ENCODE peak calls at places on chromosomes 7 and 10, in nine cellular contexts. Z, A, T, Y, H, Q, M, O and D are unnamed samples.

GRCh38 chr7:2162959-2163358 is 69.8 kb downstream of the MAD1L1 start:
- DNase-seq in Z (no peak), A (peak), T (peak), Y (no peak), H (no peak), Q (no peak), M (peak), O (no peak), D (no peak)

GRCh38 chr10:113922787-113923570 is 68.5 kb downstream of the NHLRC2 start:
- DNase-seq in Z (no peak), A (no peak), T (no peak), Y (no peak), H (peak), Q (no peak), M (no peak), O (no peak), D (no peak)

GRCh38 chr7:44460325-44460724 is 30.1 kb downstream of the NUDCD3 start:
- DNase-seq in Z (no peak), A (no peak), T (no peak), Y (no peak), H (no peak), Q (no peak), M (no peak), O (no peak), D (no peak)

GRCh38 chr10:67302701-67303100 is 376.9 kb downstream of the LRRTM3 start:
- DNase-seq in Z (no peak), A (no peak), T (no peak), Y (no peak), H (no peak), Q (no peak), M (no peak), O (no peak), D (no peak)

GRCh38 chr7:116630932-116631449 is 41.0 kb upstream of the MET start:
- DNase-seq in Z (peak), A (peak), T (no peak), Y (no peak), H (peak), Q (peak), M (peak), O (peak), D (peak)

GRCh38 chr7:100160067-100160466 is 1.5 kb upstream of the TRAPPC14 start:
- DNase-seq in Z (no peak), A (no peak), T (no peak), Y (no peak), H (no peak), Q (no peak), M (no peak), O (no peak), D (no peak)

GRCh38 chr7:150924256-150924851 is 53.8 kb downstream of the KCNH2 start:
- DNase-seq in Z (no peak), A (no peak), T (no peak), Y (no peak), H (no peak), Q (no peak), M (no peak), O (no peak), D (no peak)

GRCh38 chr7:29612596-29612995 is 49.0 kb downstream of the PRR15 start:
- DNase-seq in Z (peak), A (no peak), T (no peak), Y (no peak), H (no peak), Q (no peak), M (no peak), O (no peak), D (no peak)

GRCh38 chr7:25998499-25998898 is 153.5 kb upstream of the NFE2L3 start:
- DNase-seq in Z (no peak), A (no peak), T (no peak), Y (no peak), H (no peak), Q (no peak), M (no peak), O (no peak), D (no peak)

GRCh38 chr10:69089638-69090599 is 2.0 kb downstream of the SRGN start:
- DNase-seq in Z (no peak), A (no peak), T (no peak), Y (no peak), H (no peak), Q (peak), M (peak), O (no peak), D (no peak)

GRCh38 chr10:69086131-69086530 is 1.8 kb upstream of the SRGN start:
- DNase-seq in Z (no peak), A (no peak), T (no peak), Y (no peak), H (peak), Q (no peak), M (no peak), O (no peak), D (no peak)

GRCh38 chr10:69088801-69089501 is 1.0 kb downstream of the SRGN start:
- DNase-seq in Z (no peak), A (no peak), T (no peak), Y (peak), H (no peak), Q (peak), M (peak), O (peak), D (no peak)

GRCh38 chr10:69088471-69088769 is 517 bp downstream of the SRGN start:
- DNase-seq in Z (no peak), A (no peak), T (no peak), Y (no peak), H (no peak), Q (no peak), M (no peak), O (no peak), D (no peak)

GRCh38 chr10:69087600-69088470 is at the start of gene SRGN:
- DNase-seq in Z (peak), A (peak), T (no peak), Y (no peak), H (no peak), Q (peak), M (peak), O (peak), D (no peak)
- H3K4me3 ChIP-seq in Z (peak), A (peak), T (no peak), Y (peak), H (no peak), Q (peak), M (peak), O (peak), D (no peak)

DNA sequence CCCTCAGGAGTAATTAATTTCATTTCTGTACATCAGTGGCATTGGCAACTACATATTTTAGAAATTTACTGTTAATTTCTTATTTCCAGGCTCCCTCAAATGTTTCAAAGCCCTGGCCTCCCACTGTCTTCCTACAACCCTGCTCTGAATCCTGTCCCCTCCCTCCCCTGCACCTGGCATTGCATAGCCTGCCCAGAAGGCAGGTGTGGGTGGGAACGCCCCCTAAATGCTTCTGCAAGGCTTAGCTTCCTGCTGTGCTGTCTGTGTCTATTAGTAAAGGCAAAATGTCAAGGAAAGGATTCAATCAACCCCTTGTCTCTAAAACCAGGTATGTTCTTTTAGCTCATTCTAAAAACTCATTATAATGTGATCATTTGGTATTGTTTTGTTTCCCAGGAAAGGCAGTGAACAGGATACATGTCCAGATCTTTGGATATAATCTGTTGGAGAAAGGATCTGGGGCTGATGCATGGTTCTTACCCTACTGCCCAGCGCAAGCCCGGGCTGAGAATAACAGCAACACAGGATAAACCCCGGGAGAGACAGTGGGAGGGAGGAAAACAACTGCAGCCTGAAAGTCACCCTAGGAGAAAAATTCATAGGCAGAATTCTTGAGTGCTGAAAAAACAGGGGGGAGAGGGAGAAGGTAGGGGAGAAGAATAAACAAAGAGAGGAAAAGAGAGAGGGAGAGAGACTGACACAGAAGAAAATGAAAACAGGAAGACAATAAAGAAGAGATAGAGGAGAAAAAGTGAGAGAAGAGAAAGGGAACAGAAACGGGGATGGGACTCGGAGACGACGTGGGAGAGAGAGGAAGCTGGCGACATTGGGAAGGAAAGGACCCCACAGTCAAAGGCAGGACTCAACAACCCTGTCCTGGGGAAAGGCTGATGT is 592 bp downstream of the ZNF488 start:
- DNase-seq in Z (no peak), A (no peak), T (peak), Y (no peak), H (peak), Q (no peak), M (no peak), O (no peak), D (no peak)
- TF ChIP-seq CTCF in Z (no peak), A (no peak), T (no peak), Y (no peak), H (no peak), Q (no peak), M (no peak), O (no peak), D (no peak)

GRCh38 chr7:137916564-137916963 is 69.8 kb upstream of the DGKI start:
- DNase-seq in Z (no peak), A (no peak), T (no peak), Y (no peak), H (no peak), Q (no peak), M (no peak), O (no peak), D (no peak)

GRCh38 chr7:137919987-137920386 is 73.2 kb upstream of the DGKI start:
- DNase-seq in Z (no peak), A (no peak), T (no peak), Y (no peak), H (no peak), Q (no peak), M (no peak), O (no peak), D (no peak)

GRCh38 chr7:137915266-137915665 is 68.5 kb upstream of the DGKI start:
- DNase-seq in Z (no peak), A (no peak), T (no peak), Y (no peak), H (no peak), Q (no peak), M (no peak), O (no peak), D (no peak)

GRCh38 chr7:137913985-137914384 is 67.2 kb upstream of the DGKI start:
- DNase-seq in Z (no peak), A (no peak), T (no peak), Y (no peak), H (no peak), Q (no peak), M (no peak), O (no peak), D (no peak)

GRCh38 chr7:137916980-137917645 is 70.3 kb upstream of the DGKI start:
- DNase-seq in Z (no peak), A (no peak), T (no peak), Y (no peak), H (no peak), Q (no peak), M (no peak), O (no peak), D (no peak)
- H3K4me3 ChIP-seq in Z (no peak), A (no peak), T (no peak), Y (no peak), H (no peak), Q (no peak), M (no peak), O (no peak), D (no peak)

GRCh38 chr7:40199076-40199802 is 64.4 kb downstream of the SUGCT start:
- DNase-seq in Z (peak), A (no peak), T (peak), Y (no peak), H (peak), Q (peak), M (peak), O (peak), D (no peak)
- TF ChIP-seq CTCF in Z (peak), A (peak), T (peak), Y (peak), H (peak), Q (peak), M (peak), O (peak), D (peak)

GRCh38 chr10:127012769-127013152 is 107.5 kb downstream of the DOCK1 start:
- DNase-seq in Z (no peak), A (no peak), T (no peak), Y (no peak), H (no peak), Q (no peak), M (peak), O (no peak), D (peak)
- H3K4me3 ChIP-seq in Z (no peak), A (no peak), T (no peak), Y (no peak), H (no peak), Q (no peak), M (no peak), O (no peak), D (no peak)

GRCh38 chr10:70822421-70822820 is 6.7 kb downstream of the SGPL1 start:
- DNase-seq in Z (no peak), A (no peak), T (peak), Y (no peak), H (no peak), Q (no peak), M (no peak), O (no peak), D (no peak)

GRCh38 chr10:70815504-70816219 is at the start of gene SGPL1:
- DNase-seq in Z (peak), A (peak), T (peak), Y (peak), H (peak), Q (peak), M (peak), O (peak), D (no peak)

GRCh38 chr10:70816220-70816894 is 609 bp downstream of the SGPL1 start:
- DNase-seq in Z (peak), A (peak), T (peak), Y (no peak), H (peak), Q (peak), M (peak), O (peak), D (peak)

GRCh38 chr10:70820976-70821750 is 5.4 kb downstream of the SGPL1 start:
- DNase-seq in Z (no peak), A (no peak), T (no peak), Y (no peak), H (peak), Q (peak), M (no peak), O (no peak), D (no peak)
- TF ChIP-seq CTCF in Z (no peak), A (no peak), T (no peak), Y (peak), H (peak), Q (no peak), M (no peak), O (no peak), D (no peak)

GRCh38 chr10:133306097-133306476 is 2.6 kb downstream of the TUBGCP2 start:
- DNase-seq in Z (no peak), A (no peak), T (no peak), Y (no peak), H (no peak), Q (no peak), M (no peak), O (no peak), D (no peak)

GRCh38 chr10:133307776-133308430 is 769 bp downstream of the TUBGCP2 start:
- DNase-seq in Z (no peak), A (no peak), T (peak), Y (no peak), H (peak), Q (peak), M (peak), O (peak), D (no peak)

GRCh38 chr10:133308431-133309110 is at the start of the genes TUBGCP2 and ZNF511:
- DNase-seq in Z (peak), A (peak), T (peak), Y (peak), H (peak), Q (peak), M (peak), O (peak), D (no peak)

GRCh38 chr10:133309111-133309719 is 501 bp downstream of the ZNF511 start:
- DNase-seq in Z (no peak), A (peak), T (peak), Y (peak), H (peak), Q (peak), M (peak), O (peak), D (no peak)

DNA sequence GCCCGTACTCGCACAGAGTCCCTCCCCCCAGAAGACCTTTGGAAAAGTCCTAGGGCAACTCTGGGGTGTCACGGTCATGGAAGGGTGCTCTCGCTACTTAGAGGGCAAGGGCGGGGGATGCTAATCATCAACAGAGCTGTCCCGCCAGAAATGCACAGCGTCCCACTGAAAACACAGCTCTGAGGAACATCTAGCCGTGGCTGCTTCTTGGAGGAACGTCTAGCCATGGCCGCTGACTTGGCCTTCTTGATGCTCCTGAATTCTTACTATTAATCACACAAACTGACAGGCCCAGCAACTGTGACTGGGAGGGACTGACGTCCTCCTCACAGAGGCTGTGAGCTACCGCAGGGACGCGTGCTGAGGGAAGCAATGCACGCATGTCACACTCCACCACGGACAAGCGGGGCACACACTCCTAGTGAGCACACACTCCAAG is 1.7 kb downstream of the TUBGCP2 start:
- DNase-seq in Z (no peak), A (no peak), T (no peak), Y (no peak), H (no peak), Q (no peak), M (no peak), O (no peak), D (no peak)
- H3K4me3 ChIP-seq in Z (no peak), A (peak), T (no peak), Y (peak), H (peak), Q (no peak), M (no peak), O (no peak), D (no peak)